ENCODE peak calls at places on chromosomes 3 and 15, in seven cellular contexts. One of them, this sample, is unnamed.

GRCh38 chr3:46759239-46760152 is 41.8 kb upstream of the PRSS50 start:
- DNase-seq in NCI-H2171: no peak
- DNase-seq in B cell: no peak
- DNase-seq in heart left ventricle: no peak
- DNase-seq in NCI-H510A treated with DMSO at 0.1 percent for 48 hours: no peak
- DNase-seq in AG04450: no peak
- DNase-seq in LoVo: no peak
- DNase-seq in this sample: no peak

GRCh38 chr3:31106204-31106603 is 211.7 kb upstream of the GADL1 start:
- DNase-seq in heart left ventricle: no peak
- DNase-seq in NCI-H510A treated with DMSO at 0.1 percent for 48 hours: no peak
- DNase-seq in NCI-H2171: no peak
- DNase-seq in LoVo: peak; percentile 12
- DNase-seq in AG04450: peak; percentile 16
- DNase-seq in B cell: no peak
- DNase-seq in this sample: no peak

GRCh38 chr3:100969557-100969916 is 23.7 kb downstream of the ABI3BP start:
- DNase-seq in AG04450: no peak
- DNase-seq in B cell: no peak
- DNase-seq in LoVo: no peak
- DNase-seq in heart left ventricle: no peak
- DNase-seq in NCI-H510A treated with DMSO at 0.1 percent for 48 hours: no peak
- DNase-seq in NCI-H2171: no peak
- DNase-seq in this sample: no peak

GRCh38 chr3:123658118-123658859 is 73.4 kb upstream of the HACD2 start:
- DNase-seq in AG04450: no peak
- DNase-seq in NCI-H510A treated with DMSO at 0.1 percent for 48 hours: no peak
- DNase-seq in LoVo: no peak
- DNase-seq in B cell: no peak
- DNase-seq in NCI-H2171: no peak
- DNase-seq in heart left ventricle: peak; percentile 74
- DNase-seq in this sample: no peak

GRCh38 chr3:37627951-37628620 is 233.6 kb upstream of the CTDSPL start:
- DNase-seq in AG04450: no peak
- DNase-seq in heart left ventricle: no peak
- DNase-seq in LoVo: no peak
- DNase-seq in NCI-H510A treated with DMSO at 0.1 percent for 48 hours: no peak
- DNase-seq in B cell: no peak
- DNase-seq in NCI-H2171: no peak
- DNase-seq in this sample: no peak

GRCh38 chr3:108018552-108018951 is 72.3 kb downstream of the CD47 start:
- DNase-seq in heart left ventricle: no peak
- DNase-seq in LoVo: no peak
- DNase-seq in B cell: no peak
- DNase-seq in NCI-H510A treated with DMSO at 0.1 percent for 48 hours: no peak
- DNase-seq in AG04450: no peak
- DNase-seq in NCI-H2171: no peak
- DNase-seq in this sample: no peak

GRCh38 chr3:47685037-47685436 is 96.7 kb downstream of the SMARCC1 start:
- DNase-seq in B cell: no peak
- DNase-seq in NCI-H510A treated with DMSO at 0.1 percent for 48 hours: no peak
- DNase-seq in NCI-H2171: no peak
- DNase-seq in AG04450: no peak
- DNase-seq in heart left ventricle: no peak
- DNase-seq in LoVo: no peak
- DNase-seq in this sample: no peak

GRCh38 chr3:99324854-99325253 is 313.5 kb upstream of the COL8A1 start:
- DNase-seq in B cell: no peak
- DNase-seq in NCI-H510A treated with DMSO at 0.1 percent for 48 hours: no peak
- DNase-seq in heart left ventricle: no peak
- DNase-seq in AG04450: no peak
- DNase-seq in NCI-H2171: no peak
- DNase-seq in LoVo: no peak
- DNase-seq in this sample: no peak

GRCh38 chr3:156341831-156342416 is 213.0 kb downstream of the SSR3 start:
- DNase-seq in AG04450: no peak
- DNase-seq in heart left ventricle: no peak
- DNase-seq in B cell: peak; percentile 36
- DNase-seq in NCI-H510A treated with DMSO at 0.1 percent for 48 hours: no peak
- DNase-seq in LoVo: no peak
- DNase-seq in NCI-H2171: no peak
- DNase-seq in this sample: no peak

GRCh38 chr3:177852408-177852807 is 655.1 kb upstream of the TBL1XR1 start:
- DNase-seq in heart left ventricle: no peak
- DNase-seq in AG04450: no peak
- DNase-seq in NCI-H510A treated with DMSO at 0.1 percent for 48 hours: no peak
- DNase-seq in B cell: no peak
- DNase-seq in NCI-H2171: no peak
- DNase-seq in LoVo: no peak
- DNase-seq in this sample: no peak

GRCh38 chr3:128970741-128971048 is 23.2 kb downstream of the CFAP92 start:
- DNase-seq in NCI-H2171: no peak
- DNase-seq in LoVo: no peak
- DNase-seq in AG04450: no peak
- DNase-seq in heart left ventricle: no peak
- DNase-seq in B cell: no peak
- DNase-seq in NCI-H510A treated with DMSO at 0.1 percent for 48 hours: no peak
- DNase-seq in this sample: no peak

GRCh38 chr15:55630921-55631320 is 42.8 kb upstream of the PYGO1 start:
- DNase-seq in LoVo: no peak
- DNase-seq in NCI-H2171: no peak
- DNase-seq in AG04450: no peak
- DNase-seq in heart left ventricle: no peak
- DNase-seq in B cell: no peak
- DNase-seq in NCI-H510A treated with DMSO at 0.1 percent for 48 hours: no peak
- DNase-seq in this sample: no peak

GRCh38 chr3:56926513-56927282 is 124.9 kb upstream of the ARHGEF3 start:
- DNase-seq in NCI-H510A treated with DMSO at 0.1 percent for 48 hours: no peak
- DNase-seq in NCI-H2171: no peak
- DNase-seq in B cell: no peak
- DNase-seq in heart left ventricle: no peak
- DNase-seq in AG04450: no peak
- DNase-seq in LoVo: no peak
- DNase-seq in this sample: no peak

GRCh38 chr3:46202476-46202875 is 5.6 kb downstream of the CCR1 start:
- DNase-seq in heart left ventricle: no peak
- DNase-seq in NCI-H2171: no peak
- DNase-seq in B cell: no peak
- DNase-seq in LoVo: no peak
- DNase-seq in NCI-H510A treated with DMSO at 0.1 percent for 48 hours: no peak
- DNase-seq in AG04450: no peak
- DNase-seq in this sample: no peak

GRCh38 chr3:103308921-103309320 is 874.1 kb downstream of the ZPLD1 start:
- DNase-seq in NCI-H510A treated with DMSO at 0.1 percent for 48 hours: no peak
- DNase-seq in B cell: no peak
- DNase-seq in heart left ventricle: no peak
- DNase-seq in LoVo: no peak
- DNase-seq in NCI-H2171: no peak
- DNase-seq in AG04450: no peak
- DNase-seq in this sample: no peak

GRCh38 chr3:48788544-48789162 is 59.0 kb downstream of the PRKAR2A start:
- DNase-seq in LoVo: no peak
- DNase-seq in B cell: no peak
- DNase-seq in AG04450: no peak
- DNase-seq in heart left ventricle: no peak
- DNase-seq in NCI-H2171: no peak
- DNase-seq in NCI-H510A treated with DMSO at 0.1 percent for 48 hours: no peak
- DNase-seq in this sample: no peak

GRCh38 chr3:43080726-43081568 is 24.9 kb downstream of the POMGNT2 start:
- DNase-seq in NCI-H2171: no peak
- DNase-seq in AG04450: no peak
- DNase-seq in B cell: no peak
- DNase-seq in LoVo: no peak
- DNase-seq in heart left ventricle: no peak
- DNase-seq in NCI-H510A treated with DMSO at 0.1 percent for 48 hours: no peak
- DNase-seq in this sample: no peak

GRCh38 chr3:31244929-31245817 is 287.6 kb upstream of the STT3B start:
- DNase-seq in AG04450: no peak
- DNase-seq in heart left ventricle: no peak
- DNase-seq in NCI-H510A treated with DMSO at 0.1 percent for 48 hours: no peak
- DNase-seq in B cell: no peak
- DNase-seq in NCI-H2171: no peak
- DNase-seq in LoVo: no peak
- DNase-seq in this sample: no peak

GRCh38 chr3:34016925-34017592 is 218.6 kb downstream of the PDCD6IP start:
- DNase-seq in AG04450: no peak
- DNase-seq in LoVo: no peak
- DNase-seq in NCI-H510A treated with DMSO at 0.1 percent for 48 hours: no peak
- DNase-seq in B cell: no peak
- DNase-seq in heart left ventricle: no peak
- DNase-seq in NCI-H2171: no peak
- DNase-seq in this sample: no peak

GRCh38 chr3:147419062-147419701 is 10.0 kb downstream of the ZIC1 start:
- DNase-seq in B cell: peak; percentile 6
- DNase-seq in NCI-H510A treated with DMSO at 0.1 percent for 48 hours: peak; percentile 42
- DNase-seq in LoVo: no peak
- DNase-seq in heart left ventricle: no peak
- DNase-seq in AG04450: peak; percentile 4
- DNase-seq in NCI-H2171: no peak
- DNase-seq in this sample: no peak

GRCh38 chr3:10194328-10195071 is 29.8 kb downstream of the IRAK2 start:
- DNase-seq in NCI-H510A treated with DMSO at 0.1 percent for 48 hours: peak; percentile 15
- DNase-seq in heart left ventricle: peak; percentile 62
- DNase-seq in LoVo: no peak
- DNase-seq in B cell: peak; percentile 61
- DNase-seq in NCI-H2171: no peak
- DNase-seq in AG04450: no peak
- DNase-seq in this sample: no peak

GRCh38 chr3:143850877-143851276 is 2.6 kb upstream of the SLC9A9 start:
- DNase-seq in AG04450: no peak
- DNase-seq in LoVo: no peak
- DNase-seq in NCI-H2171: no peak
- DNase-seq in heart left ventricle: no peak
- DNase-seq in NCI-H510A treated with DMSO at 0.1 percent for 48 hours: no peak
- DNase-seq in B cell: no peak
- DNase-seq in this sample: no peak

GRCh38 chr3:142947352-142947751 is 16.1 kb downstream of the PAQR9 start:
- DNase-seq in NCI-H510A treated with DMSO at 0.1 percent for 48 hours: no peak
- DNase-seq in heart left ventricle: no peak
- DNase-seq in B cell: no peak
- DNase-seq in AG04450: no peak
- DNase-seq in NCI-H2171: no peak
- DNase-seq in LoVo: no peak
- DNase-seq in this sample: no peak

GRCh38 chr3:127942613-127943012 is 27.6 kb downstream of the KBTBD12 start:
- DNase-seq in B cell: no peak
- DNase-seq in LoVo: no peak
- DNase-seq in heart left ventricle: no peak
- DNase-seq in NCI-H510A treated with DMSO at 0.1 percent for 48 hours: no peak
- DNase-seq in NCI-H2171: no peak
- DNase-seq in AG04450: no peak
- DNase-seq in this sample: no peak

GRCh38 chr3:6861331-6861988 is 545 bp downstream of the GRM7 start:
- DNase-seq in NCI-H2171: no peak
- DNase-seq in NCI-H510A treated with DMSO at 0.1 percent for 48 hours: no peak
- DNase-seq in B cell: no peak
- DNase-seq in LoVo: no peak
- DNase-seq in AG04450: no peak
- DNase-seq in heart left ventricle: no peak
- DNase-seq in this sample: peak; percentile 27

GRCh38 chr3:139122221-139122581 is 77.5 kb upstream of the PRR23C start:
- DNase-seq in heart left ventricle: no peak
- DNase-seq in B cell: no peak
- DNase-seq in AG04450: peak; percentile 29
- DNase-seq in LoVo: no peak
- DNase-seq in NCI-H2171: no peak
- DNase-seq in NCI-H510A treated with DMSO at 0.1 percent for 48 hours: no peak
- DNase-seq in this sample: no peak

GRCh38 chr3:13772321-13772745 is 107.5 kb downstream of the WNT7A start:
- DNase-seq in NCI-H510A treated with DMSO at 0.1 percent for 48 hours: no peak
- DNase-seq in heart left ventricle: no peak
- DNase-seq in NCI-H2171: no peak
- DNase-seq in B cell: no peak
- DNase-seq in AG04450: no peak
- DNase-seq in LoVo: no peak
- DNase-seq in this sample: no peak

GRCh38 chr15:88476635-88477038 is 9.1 kb downstream of the MRPS11 start:
- DNase-seq in AG04450: peak; percentile 23
- DNase-seq in NCI-H510A treated with DMSO at 0.1 percent for 48 hours: peak; percentile 14
- DNase-seq in NCI-H2171: peak; percentile 62
- DNase-seq in heart left ventricle: peak; percentile 45
- DNase-seq in B cell: no peak
- DNase-seq in LoVo: no peak
- DNase-seq in this sample: no peak

GRCh38 chr3:33582234-33582633 is 135.8 kb downstream of the CLASP2 start:
- DNase-seq in NCI-H2171: no peak
- DNase-seq in heart left ventricle: no peak
- DNase-seq in NCI-H510A treated with DMSO at 0.1 percent for 48 hours: no peak
- DNase-seq in LoVo: no peak
- DNase-seq in B cell: no peak
- DNase-seq in AG04450: no peak
- DNase-seq in this sample: no peak